ENCODE peak calls at places on chromosomes 11 and 22, in five cellular contexts. W is fibroblast of lung, V is upper lobe of right lung, M is cardiac fibroblast, G is RWPE1. S is an unnamed sample.

GRCh38 chr22:24005201-24005600 is at the start of gene GSTT4:
- DNase-seq in W (no peak), M (peak; percentile 57), G (no peak), V (no peak), S (no peak)

GRCh38 chr11:33778682-33779081 is 4.4 kb upstream of the FBXO3 start:
- DNase-seq in G (no peak), M (peak; percentile 85), W (peak; percentile 91), V (no peak), S (peak; percentile 19)

GRCh38 chr22:33986167-33986771 is 66.0 kb upstream of the LARGE1 start:
- DNase-seq in G (no peak), V (no peak), W (no peak), M (no peak), S (no peak)

GRCh38 chr11:35678975-35679374 is 16.4 kb downstream of the TRIM44 start:
- DNase-seq in V (no peak), G (no peak), W (no peak), M (no peak), S (no peak)

GRCh38 chr22:47374901-47375575 is 612.6 kb downstream of the TBC1D22A start:
- DNase-seq in M (no peak), G (no peak), V (peak; percentile 48), W (no peak), S (no peak)

GRCh38 chr11:33655842-33656600 is 44.6 kb downstream of the C11orf91 start:
- DNase-seq in M (no peak), V (no peak), W (no peak), G (peak; percentile 24), S (no peak)

GRCh38 chr11:117819096-117820040 is 5.2 kb downstream of the FXYD2 start:
- DNase-seq in G (no peak), W (peak; percentile 54), V (no peak), M (peak; percentile 86), S (no peak)

GRCh38 chr22:20116951-20117645 is at the start of gene TRMT2A:
- DNase-seq in G (peak; percentile 89), M (peak; percentile 99), V (peak; percentile 99), W (peak; percentile 98), S (peak; percentile 96)

GRCh38 chr11:64644348-64645242 is 53.6 kb downstream of the SLC22A12 start:
- DNase-seq in V (no peak), G (no peak), W (no peak), M (no peak), S (no peak)

GRCh38 chr11:122751298-122752070 is 86.8 kb upstream of the CRTAM start:
- DNase-seq in V (no peak), W (peak; percentile 73), M (no peak), G (no peak), S (no peak)

GRCh38 chr11:47536925-47537324 is 16.0 kb downstream of the CELF1 start:
- DNase-seq in V (no peak), M (no peak), W (no peak), G (no peak), S (no peak)

GRCh38 chr11:13140028-13140870 is 131.1 kb downstream of the RASSF10 start:
- DNase-seq in G (no peak), V (peak; percentile 84), M (peak; percentile 7), W (peak; percentile 80), S (no peak)

GRCh38 chr11:12066799-12067508 is 43.4 kb upstream of the MICAL2 start:
- DNase-seq in W (no peak), V (peak; percentile 79), G (no peak), M (peak; percentile 48), S (no peak)

DNA sequence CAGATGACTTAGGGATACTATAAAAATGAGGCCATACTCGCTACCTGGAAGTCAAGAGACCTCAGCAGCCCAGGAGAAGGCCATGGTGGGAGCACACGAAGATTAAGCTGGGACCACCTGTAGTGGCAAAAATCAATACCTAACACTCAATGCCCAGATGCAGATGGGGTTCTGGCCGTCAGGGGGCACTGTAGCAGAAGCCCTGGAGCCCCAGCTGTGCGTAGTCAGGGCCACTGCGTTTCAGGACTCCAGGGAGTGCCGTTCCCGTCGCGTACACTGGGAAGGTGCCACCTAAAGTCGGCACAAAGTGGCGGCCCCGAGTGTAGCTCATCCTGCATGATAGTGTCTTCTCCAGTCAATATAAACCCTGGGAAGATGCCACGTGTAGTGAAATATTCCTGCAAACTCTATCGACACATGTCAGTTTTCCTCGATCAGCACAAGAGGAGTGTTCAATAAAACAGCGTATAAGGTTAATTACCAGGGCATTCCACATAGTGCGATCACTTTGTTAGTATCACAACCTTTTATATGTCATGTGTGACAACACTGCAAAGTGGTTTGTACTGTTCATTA is 123.7 kb upstream of the NTM start:
- DNase-seq in G (no peak), M (no peak), W (no peak), V (peak; percentile 67), S (no peak)
- TF ChIP-seq CTCF in G (no peak), M (peak; percentile 6), W (peak; percentile 33), V (peak; percentile 46), S (peak; percentile 42)

DNA sequence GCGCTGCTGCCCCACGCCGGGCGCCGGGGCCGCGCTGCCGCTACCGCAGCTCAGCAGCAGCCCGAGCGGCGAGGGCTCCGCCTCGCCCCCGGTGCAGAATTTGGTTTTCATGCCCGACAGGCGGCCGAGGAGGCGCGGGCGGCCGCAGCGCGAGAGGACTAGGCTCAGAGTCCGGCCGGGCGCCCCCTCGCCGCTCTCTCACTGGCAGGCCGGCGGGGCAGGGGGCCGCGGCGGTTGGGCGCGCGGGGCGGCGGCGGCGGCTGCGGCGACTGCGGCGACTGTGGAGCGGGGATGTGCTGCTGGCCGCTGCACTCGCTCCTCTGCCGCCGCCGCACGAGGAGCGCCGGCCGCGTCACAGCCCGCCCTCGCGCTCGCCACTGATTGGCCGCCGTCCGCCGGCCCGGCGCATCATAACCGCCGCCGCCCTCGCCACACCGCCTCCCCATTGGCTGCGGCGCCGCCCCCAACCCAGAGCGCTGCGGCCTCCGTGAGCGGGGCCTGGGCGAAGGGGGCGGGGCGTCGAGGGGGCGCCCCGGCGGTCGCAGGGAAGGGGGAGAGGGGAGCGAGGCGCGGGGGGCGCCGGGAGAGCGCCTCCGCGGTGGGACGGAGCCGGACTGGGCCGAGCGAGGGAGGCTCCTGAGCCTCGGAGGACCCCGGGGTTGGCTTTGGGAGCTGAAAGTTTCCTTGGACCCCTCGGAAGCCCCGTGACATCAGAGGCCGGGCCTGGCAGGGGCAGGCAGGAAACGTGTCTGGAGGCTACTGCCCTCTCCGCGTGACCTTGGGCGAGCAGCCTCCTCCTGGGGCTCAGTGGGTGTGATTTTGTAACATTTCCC is at the start of gene CHKA:
- DNase-seq in W (peak; percentile 85), V (peak; percentile 98), M (peak; percentile 95), G (peak; percentile 90), S (peak; percentile 59)
- TF ChIP-seq CTCF in W (no peak), V (no peak), M (no peak), G (no peak), S (no peak)

DNA sequence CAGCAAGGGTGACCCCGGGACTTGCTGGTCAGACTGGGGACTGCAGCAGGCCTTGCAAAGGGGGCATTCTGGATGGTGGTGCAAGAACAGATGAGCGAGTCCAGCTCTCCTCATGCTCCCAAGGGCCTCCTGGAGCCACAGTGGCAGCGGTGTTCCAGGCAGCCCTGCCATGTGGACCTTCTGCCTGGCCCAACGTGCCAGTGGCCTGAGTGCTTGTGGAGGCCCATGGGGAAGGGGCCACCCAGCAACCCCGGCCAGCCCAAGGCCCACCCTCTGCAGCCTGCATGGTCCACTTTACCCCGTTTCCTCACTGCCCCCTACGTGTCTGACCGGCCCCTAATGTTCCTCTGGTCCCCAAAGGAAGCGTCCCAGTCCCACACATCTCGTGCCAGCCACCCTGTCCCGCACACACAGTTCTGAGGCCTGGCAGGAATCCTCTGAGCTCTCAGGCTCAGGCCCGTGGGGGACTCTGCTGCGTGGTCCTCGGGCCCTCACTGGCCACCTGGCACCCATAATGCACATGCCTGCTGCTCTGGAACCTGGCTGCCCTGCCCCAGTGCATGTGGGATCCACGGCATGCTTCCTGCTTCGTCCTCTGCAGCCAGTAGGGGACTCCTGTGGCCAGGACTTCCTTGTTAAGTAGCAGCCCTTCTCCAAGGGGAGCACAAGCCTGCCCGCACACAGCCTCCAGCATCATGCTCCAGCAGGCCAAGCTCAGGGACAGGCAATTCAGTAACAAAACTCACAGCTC is 85.5 kb downstream of the DGCR2 start:
- DNase-seq in M (peak; percentile 13), W (no peak), G (no peak), V (peak; percentile 53), S (no peak)
- TF ChIP-seq CTCF in M (peak; percentile 4), W (no peak), G (peak; percentile 9), V (no peak), S (peak; percentile 8)

DNA sequence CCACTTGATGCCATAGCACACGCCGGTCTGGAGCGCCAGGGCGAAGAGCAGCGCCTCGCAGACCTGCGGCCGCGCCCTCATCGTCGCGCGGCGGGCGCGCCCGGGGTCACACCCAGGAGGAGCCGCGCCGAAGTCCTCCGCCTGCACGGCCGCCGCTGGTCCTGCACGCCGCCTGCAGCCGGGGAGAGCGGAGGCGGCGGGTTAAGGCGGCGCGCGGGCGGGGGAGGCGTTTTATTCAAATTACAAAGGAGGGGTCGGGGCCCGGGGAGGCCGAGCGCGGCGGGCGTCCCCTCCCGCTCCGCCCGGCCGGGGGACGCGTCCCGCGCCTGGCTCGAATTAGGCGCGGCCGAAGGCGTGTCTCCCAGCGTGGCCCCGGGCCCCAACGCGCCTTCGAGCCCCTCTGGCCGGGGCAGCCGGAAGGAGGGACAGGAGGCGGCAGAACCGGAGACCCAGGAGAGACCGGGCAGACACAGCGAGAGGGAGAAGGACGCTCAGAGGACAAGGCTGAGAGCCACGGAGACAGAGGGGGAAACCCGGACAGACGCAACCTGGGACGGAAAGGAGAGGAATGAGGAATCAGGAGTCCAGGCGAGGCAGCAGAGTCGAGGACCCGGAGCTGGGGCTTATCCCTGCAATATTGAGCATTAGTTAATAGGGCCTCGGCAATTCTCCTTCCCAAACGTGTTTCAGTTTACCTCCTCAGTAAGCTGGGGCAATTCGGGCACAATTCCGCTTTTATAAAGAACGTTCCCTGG is at the start of gene WNT11:
- DNase-seq in W (peak; percentile 32), V (peak; percentile 81), G (peak; percentile 38), M (peak; percentile 44), S (no peak)
- TF ChIP-seq CTCF in W (no peak), V (no peak), G (no peak), M (no peak), S (no peak)

GRCh38 chr11:78822931-78823423 is 248.3 kb upstream of the NARS2 start:
- DNase-seq in W (no peak), G (no peak), V (peak; percentile 88), M (no peak), S (no peak)

GRCh38 chr11:78821371-78822306 is 247.0 kb upstream of the NARS2 start:
- DNase-seq in W (peak; percentile 51), G (no peak), M (no peak), V (no peak), S (no peak)

GRCh38 chr11:78820722-78821121 is 246.1 kb upstream of the NARS2 start:
- DNase-seq in W (no peak), V (no peak), G (no peak), M (no peak), S (no peak)

GRCh38 chr11:78825531-78825930 is 250.9 kb upstream of the NARS2 start:
- DNase-seq in M (peak; percentile 31), W (peak; percentile 80), V (no peak), G (no peak), S (no peak)

GRCh38 chr11:78823588-78823987 is 248.9 kb upstream of the NARS2 start:
- DNase-seq in V (no peak), M (peak; percentile 68), G (no peak), W (no peak), S (no peak)
- TF ChIP-seq CTCF in V (no peak), M (no peak), G (no peak), W (no peak), S (no peak)